ENCODE peak calls at places on chromosome 6, in six cellular contexts. One of them, this sample, is unnamed.

GRCh38 chr6:4371207-4371921 is 236.0 kb upstream of the ECI2 start:
- DNase-seq in uterus: no peak
- DNase-seq in tibial nerve: no peak
- DNase-seq in A549: no peak
- DNase-seq in right lobe of liver: no peak
- DNase-seq in ovary: no peak
- DNase-seq in this sample: no peak

GRCh38 chr6:15453622-15454021 is 207.8 kb downstream of the JARID2 start:
- DNase-seq in right lobe of liver: no peak
- DNase-seq in A549: no peak
- DNase-seq in tibial nerve: no peak
- DNase-seq in ovary: no peak
- DNase-seq in uterus: no peak
- DNase-seq in this sample: no peak

GRCh38 chr6:69887714-69888345 is 21.5 kb downstream of the COL19A1 start:
- DNase-seq in right lobe of liver: no peak
- DNase-seq in ovary: no peak
- DNase-seq in tibial nerve: no peak
- DNase-seq in A549: no peak
- DNase-seq in uterus: no peak
- DNase-seq in this sample: no peak

GRCh38 chr6:391559-392440 is at the start of gene IRF4:
- DNase-seq in tibial nerve: no peak
- DNase-seq in right lobe of liver: no peak
- DNase-seq in A549: no peak
- DNase-seq in uterus: no peak
- DNase-seq in ovary: no peak
- DNase-seq in this sample: no peak

GRCh38 chr6:139291813-139292619 is at the start of gene TXLNB:
- DNase-seq in uterus: peak
- DNase-seq in ovary: peak
- DNase-seq in right lobe of liver: no peak
- DNase-seq in A549: no peak
- DNase-seq in tibial nerve: peak
- DNase-seq in this sample: peak

GRCh38 chr6:20978176-20978614 is 443.9 kb downstream of the CDKAL1 start:
- DNase-seq in uterus: no peak
- DNase-seq in A549: no peak
- DNase-seq in right lobe of liver: no peak
- DNase-seq in ovary: no peak
- DNase-seq in tibial nerve: no peak
- DNase-seq in this sample: no peak

GRCh38 chr6:21132856-21133610 is 460.5 kb upstream of the SOX4 start:
- DNase-seq in uterus: no peak
- DNase-seq in A549: no peak
- DNase-seq in ovary: no peak
- DNase-seq in right lobe of liver: no peak
- DNase-seq in tibial nerve: no peak
- DNase-seq in this sample: no peak

GRCh38 chr6:139926711-139927110 is 552.3 kb upstream of the CITED2 start:
- DNase-seq in uterus: no peak
- DNase-seq in A549: no peak
- DNase-seq in tibial nerve: no peak
- DNase-seq in ovary: no peak
- DNase-seq in right lobe of liver: no peak
- DNase-seq in this sample: no peak

GRCh38 chr6:125194980-125195379 is 41.4 kb downstream of the TPD52L1 start:
- DNase-seq in right lobe of liver: no peak
- DNase-seq in ovary: no peak
- DNase-seq in A549: no peak
- DNase-seq in uterus: no peak
- DNase-seq in tibial nerve: no peak
- DNase-seq in this sample: no peak

GRCh38 chr6:39995633-39996032 is 61.4 kb upstream of the MOCS1 start:
- DNase-seq in ovary: no peak
- DNase-seq in tibial nerve: no peak
- DNase-seq in right lobe of liver: no peak
- DNase-seq in uterus: no peak
- DNase-seq in A549: no peak
- DNase-seq in this sample: no peak

GRCh38 chr6:36337814-36338213 is 1.1 kb upstream of the BNIP5 start:
- DNase-seq in uterus: no peak
- DNase-seq in tibial nerve: no peak
- DNase-seq in ovary: no peak
- DNase-seq in right lobe of liver: no peak
- DNase-seq in A549: no peak
- DNase-seq in this sample: no peak

GRCh38 chr6:67663105-67663895 is 971.8 kb upstream of the ADGRB3 start:
- DNase-seq in A549: no peak
- DNase-seq in tibial nerve: no peak
- DNase-seq in uterus: no peak
- DNase-seq in right lobe of liver: no peak
- DNase-seq in ovary: no peak
- DNase-seq in this sample: no peak

GRCh38 chr6:71262914-71263313 is 25.7 kb upstream of the OGFRL1 start:
- DNase-seq in A549: no peak
- DNase-seq in ovary: no peak
- DNase-seq in right lobe of liver: no peak
- DNase-seq in uterus: no peak
- DNase-seq in tibial nerve: no peak
- DNase-seq in this sample: no peak

GRCh38 chr6:33213166-33213988 is 5.1 kb downstream of the RING1 start:
- DNase-seq in ovary: peak
- DNase-seq in uterus: peak
- DNase-seq in right lobe of liver: peak
- DNase-seq in A549: no peak
- DNase-seq in tibial nerve: no peak
- DNase-seq in this sample: no peak

GRCh38 chr6:36818741-36819140 is 20.5 kb downstream of the CPNE5 start:
- DNase-seq in right lobe of liver: no peak
- DNase-seq in tibial nerve: no peak
- DNase-seq in A549: no peak
- DNase-seq in ovary: no peak
- DNase-seq in uterus: no peak
- DNase-seq in this sample: no peak

GRCh38 chr6:44456070-44456965 is 68.8 kb downstream of the CDC5L start:
- DNase-seq in ovary: peak
- DNase-seq in uterus: no peak
- DNase-seq in tibial nerve: no peak
- DNase-seq in right lobe of liver: peak
- DNase-seq in A549: peak
- DNase-seq in this sample: no peak

GRCh38 chr6:127606131-127606562 is 29.2 kb downstream of the C6orf58 start:
- DNase-seq in A549: peak
- DNase-seq in ovary: peak
- DNase-seq in right lobe of liver: no peak
- DNase-seq in uterus: no peak
- DNase-seq in tibial nerve: no peak
- DNase-seq in this sample: no peak

GRCh38 chr6:13222048-13222447 is 106.3 kb downstream of the TBC1D7 start:
- DNase-seq in uterus: no peak
- DNase-seq in right lobe of liver: no peak
- DNase-seq in ovary: no peak
- DNase-seq in A549: no peak
- DNase-seq in tibial nerve: no peak
- DNase-seq in this sample: no peak

GRCh38 chr6:80005406-80005805 is 957 bp downstream of the TTK start:
- DNase-seq in A549: no peak
- DNase-seq in uterus: no peak
- DNase-seq in ovary: no peak
- DNase-seq in tibial nerve: no peak
- DNase-seq in right lobe of liver: no peak
- DNase-seq in this sample: no peak
- TF ChIP-seq POLR2A in A549: no peak
- TF ChIP-seq POLR2A in uterus: no peak
- TF ChIP-seq POLR2A in ovary: no peak
- TF ChIP-seq POLR2A in tibial nerve: no peak
- TF ChIP-seq POLR2A in right lobe of liver: no peak
- TF ChIP-seq POLR2A in this sample: no peak

DNA sequence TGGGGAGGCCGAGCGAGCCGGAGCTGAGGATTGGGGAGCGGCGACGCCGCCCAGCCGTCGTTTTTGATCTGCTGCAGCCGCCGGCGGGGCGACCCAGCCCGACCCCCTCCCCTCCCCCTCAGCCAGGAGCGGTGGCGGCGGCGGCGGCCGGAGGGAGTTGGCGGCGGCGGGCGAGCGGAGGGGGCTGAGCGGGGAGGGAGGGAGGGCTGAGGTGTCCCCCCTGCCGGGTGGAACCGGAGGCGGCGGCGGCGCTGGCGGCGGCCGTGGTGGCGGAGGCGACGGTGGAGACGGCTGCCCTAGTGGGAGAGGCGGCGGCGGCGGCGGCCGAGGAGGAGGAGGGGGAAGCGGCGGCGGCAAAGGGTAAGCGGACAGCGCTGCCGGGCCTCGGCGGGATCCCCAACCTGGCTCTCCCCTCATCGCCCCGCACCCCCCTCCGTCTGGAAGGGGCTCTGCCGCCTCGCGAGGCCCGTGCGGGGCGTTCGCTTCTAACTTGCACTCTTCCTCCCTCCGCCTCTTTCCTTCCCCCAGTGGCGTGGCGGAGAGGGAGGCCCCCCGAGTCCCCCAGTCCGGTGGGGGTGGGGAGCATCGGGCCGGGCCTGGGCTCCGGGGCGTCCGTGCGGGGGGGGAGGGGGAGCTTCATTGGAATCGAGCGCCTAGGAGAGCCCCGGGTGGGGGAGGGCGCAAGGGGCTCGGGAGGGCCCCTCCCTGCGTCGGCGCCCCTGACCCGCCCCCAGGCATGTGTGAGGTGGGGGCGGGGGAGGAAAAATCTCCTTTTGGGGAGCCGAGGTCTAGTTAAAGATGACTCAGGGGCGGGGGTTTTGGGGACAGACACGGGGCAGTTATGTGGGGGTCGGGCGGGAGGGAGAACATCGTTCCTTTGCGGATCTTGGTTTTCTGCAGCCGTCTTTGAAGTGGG is at the start of gene TAB2:
- DNase-seq in right lobe of liver: peak
- DNase-seq in tibial nerve: peak
- DNase-seq in uterus: peak
- DNase-seq in ovary: peak
- DNase-seq in A549: peak
- DNase-seq in this sample: peak
- TF ChIP-seq CTCF in right lobe of liver: no peak
- TF ChIP-seq CTCF in tibial nerve: no peak
- TF ChIP-seq CTCF in uterus: no peak
- TF ChIP-seq CTCF in ovary: no peak
- TF ChIP-seq CTCF in A549: no peak
- TF ChIP-seq CTCF in this sample: no peak

GRCh38 chr6:149990672-149991402 is 27.1 kb downstream of the ULBP1 start:
- DNase-seq in tibial nerve: no peak
- DNase-seq in uterus: no peak
- DNase-seq in ovary: no peak
- DNase-seq in A549: no peak
- DNase-seq in right lobe of liver: no peak
- DNase-seq in this sample: peak
- H3K4me3 ChIP-seq in tibial nerve: peak
- H3K4me3 ChIP-seq in uterus: no peak
- H3K4me3 ChIP-seq in ovary: no peak
- H3K4me3 ChIP-seq in A549: peak
- H3K4me3 ChIP-seq in right lobe of liver: no peak
- H3K4me3 ChIP-seq in this sample: peak

DNA sequence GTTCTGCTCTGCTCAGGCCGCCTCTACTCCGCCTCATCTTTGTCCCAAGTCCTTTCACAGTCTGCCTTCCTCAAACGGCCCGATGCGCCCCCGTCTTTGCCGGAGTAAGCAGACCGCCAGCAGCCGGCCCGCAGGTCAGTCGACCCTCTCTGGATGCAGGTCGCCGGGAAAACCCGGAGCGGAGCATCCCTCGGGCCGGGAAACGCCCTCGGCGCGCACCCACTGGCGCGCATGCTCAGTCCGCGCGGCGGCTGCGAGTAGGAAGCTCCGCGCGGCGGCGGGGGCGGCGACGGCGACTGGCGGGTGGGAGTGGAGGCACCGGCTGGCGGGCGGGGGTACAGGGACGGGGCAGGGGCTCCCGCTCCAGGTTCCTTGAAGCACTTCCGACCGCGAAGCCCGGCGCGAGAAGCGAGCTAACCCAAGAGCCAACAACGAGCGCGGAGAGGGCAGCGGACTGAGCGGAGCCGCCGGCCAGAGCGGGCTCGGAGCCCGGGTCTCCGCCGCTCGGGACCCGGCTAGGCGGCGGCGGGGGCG is at the start of gene LRRC1:
- DNase-seq in ovary: peak
- DNase-seq in right lobe of liver: peak
- DNase-seq in uterus: peak
- DNase-seq in tibial nerve: peak
- DNase-seq in A549: peak
- DNase-seq in this sample: peak
- TF ChIP-seq POLR2A in ovary: peak
- TF ChIP-seq POLR2A in right lobe of liver: peak
- TF ChIP-seq POLR2A in uterus: peak
- TF ChIP-seq POLR2A in tibial nerve: peak
- TF ChIP-seq POLR2A in A549: peak
- TF ChIP-seq POLR2A in this sample: peak

GRCh38 chr6:106163446-106163965 is 77.4 kb downstream of the PRDM1 start:
- DNase-seq in ovary: no peak
- DNase-seq in A549: no peak
- DNase-seq in uterus: peak
- DNase-seq in tibial nerve: no peak
- DNase-seq in right lobe of liver: no peak
- DNase-seq in this sample: peak
- TF ChIP-seq CTCF in ovary: no peak
- TF ChIP-seq CTCF in A549: no peak
- TF ChIP-seq CTCF in uterus: no peak
- TF ChIP-seq CTCF in tibial nerve: no peak
- TF ChIP-seq CTCF in right lobe of liver: no peak
- TF ChIP-seq CTCF in this sample: peak

This sample was measured in Peyer's patch.